ENCODE peak calls at places on chromosome 20, in nine cellular contexts. B, C, G, Q, U, L, I, D and V are unnamed samples.
A peak's percentile ranks its signal among the peaks of the same experiment; 100 is the strongest.

GRCh38 chr20:32966881-32967781 is 37.1 kb downstream of the SUN5 start:
- DNase-seq in B (no peak), C (no peak), G (peak; percentile 18), Q (no peak), U (peak; percentile 66), L (no peak), I (peak; percentile 48), D (no peak), V (no peak)

GRCh38 chr20:43710370-43711044 is 16.3 kb downstream of the GTSF1L start:
- DNase-seq in B (no peak), C (no peak), G (peak; percentile 8), Q (no peak), U (no peak), L (no peak), I (no peak), D (no peak), V (no peak)

GRCh38 chr20:51128198-51128597 is 105.3 kb upstream of the KCNG1 start:
- DNase-seq in B (no peak), C (no peak), G (no peak), Q (peak; percentile 66), U (no peak), L (peak; percentile 97), I (no peak), D (no peak), V (no peak)

GRCh38 chr20:6651016-6651415 is 116.5 kb upstream of the BMP2 start:
- DNase-seq in B (no peak), C (no peak), G (no peak), Q (peak; percentile 80), U (no peak), L (peak; percentile 9), I (peak; percentile 81), D (no peak), V (no peak)

GRCh38 chr20:51345601-51346101 is 196.9 kb downstream of the NFATC2 start:
- DNase-seq in B (no peak), C (no peak), G (no peak), Q (no peak), U (no peak), L (peak; percentile 65), I (peak; percentile 29), D (no peak), V (no peak)

GRCh38 chr20:63619086-63619485 is 7.8 kb downstream of the GMEB2 start:
- DNase-seq in B (peak; percentile 3), C (no peak), G (no peak), Q (no peak), U (no peak), L (no peak), I (peak; percentile 59), D (no peak), V (no peak)

GRCh38 chr20:6566821-6567220 is 200.7 kb upstream of the BMP2 start:
- DNase-seq in B (no peak), C (no peak), G (no peak), Q (peak; percentile 98), U (no peak), L (peak; percentile 96), I (no peak), D (no peak), V (no peak)

GRCh38 chr20:59455392-59456341 is 148.7 kb upstream of the PHACTR3 start:
- DNase-seq in B (no peak), C (no peak), G (peak; percentile 69), Q (no peak), U (no peak), L (peak; percentile 10), I (no peak), D (no peak), V (peak; percentile 70)

GRCh38 chr20:59010321-59010994 is 3.4 kb upstream of the CTSZ start:
- DNase-seq in B (no peak), C (peak; percentile 29), G (no peak), Q (no peak), U (peak; percentile 85), L (no peak), I (peak; percentile 73), D (no peak), V (no peak)

GRCh38 chr20:37308098-37309050 is 18.9 kb downstream of the MANBAL start:
- DNase-seq in B (no peak), C (no peak), G (no peak), Q (peak; percentile 61), U (peak; percentile 79), L (no peak), I (no peak), D (no peak), V (no peak)

GRCh38 chr20:11267131-11267761 is 593.4 kb upstream of the JAG1 start:
- DNase-seq in B (peak; percentile 25), C (peak; percentile 63), G (no peak), Q (peak; percentile 79), U (no peak), L (peak; percentile 98), I (peak; percentile 66), D (no peak), V (peak; percentile 52)

GRCh38 chr20:54043044-54043967 is 27.1 kb downstream of the BCAS1 start:
- DNase-seq in B (no peak), C (no peak), G (no peak), Q (peak; percentile 64), U (no peak), L (no peak), I (no peak), D (no peak), V (no peak)

GRCh38 chr20:2759603-2760360 is 40.6 kb downstream of the CPXM1 start:
- DNase-seq in B (no peak), C (no peak), G (peak; percentile 20), Q (no peak), U (peak; percentile 70), L (no peak), I (no peak), D (no peak), V (no peak)

GRCh38 chr20:44040202-44040915 is 125.7 kb downstream of the TOX2 start:
- DNase-seq in B (no peak), C (no peak), G (peak; percentile 3), Q (no peak), U (no peak), L (no peak), I (no peak), D (no peak), V (no peak)

GRCh38 chr20:62745279-62745958 is 36.8 kb downstream of the NTSR1 start:
- DNase-seq in B (no peak), C (no peak), G (no peak), Q (no peak), U (peak; percentile 79), L (no peak), I (peak; percentile 56), D (no peak), V (no peak)

GRCh38 chr20:37315293-37316110 is 26.0 kb downstream of the MANBAL start:
- DNase-seq in B (no peak), C (no peak), G (no peak), Q (peak; percentile 40), U (peak; percentile 90), L (peak; percentile 92), I (peak; percentile 93), D (no peak), V (no peak)

GRCh38 chr20:60034231-60035110 is 76.2 kb downstream of the CDH26 start:
- DNase-seq in B (no peak), C (no peak), G (no peak), Q (no peak), U (no peak), L (no peak), I (no peak), D (no peak), V (no peak)